ENCODE peak calls at places on chromosome 9, in nine cellular contexts. One of them, this sample, is unnamed.

GRCh38 chr9:98455957-98456621 is 200.6 kb upstream of the TBC1D2 start:
- DNase-seq in NCI-H345: no peak
- DNase-seq in caudate nucleus: no peak
- DNase-seq in activated gamma-delta T cell: no peak
- DNase-seq in OCI-M1: no peak
- DNase-seq in EH: peak; percentile 72
- DNase-seq in ovary: no peak
- DNase-seq in cardiac muscle cell: peak; percentile 59
- DNase-seq in effector memory CD4-positive, alpha-beta T cell: no peak
- DNase-seq in this sample: no peak

GRCh38 chr9:110900917-110901316 is 137.4 kb downstream of the LPAR1 start:
- DNase-seq in NCI-H345: no peak
- DNase-seq in caudate nucleus: no peak
- DNase-seq in activated gamma-delta T cell: no peak
- DNase-seq in OCI-M1: no peak
- DNase-seq in EH: peak; percentile 58
- DNase-seq in ovary: no peak
- DNase-seq in cardiac muscle cell: no peak
- DNase-seq in effector memory CD4-positive, alpha-beta T cell: no peak
- DNase-seq in this sample: no peak

GRCh38 chr9:22975921-22976320 is 529.3 kb downstream of the DMRTA1 start:
- DNase-seq in NCI-H345: no peak
- DNase-seq in caudate nucleus: no peak
- DNase-seq in activated gamma-delta T cell: no peak
- DNase-seq in OCI-M1: no peak
- DNase-seq in EH: no peak
- DNase-seq in ovary: no peak
- DNase-seq in cardiac muscle cell: no peak
- DNase-seq in effector memory CD4-positive, alpha-beta T cell: no peak
- DNase-seq in this sample: no peak

GRCh38 chr9:99073347-99073746 is 31.6 kb upstream of the TGFBR1 start:
- DNase-seq in NCI-H345: no peak
- DNase-seq in caudate nucleus: no peak
- DNase-seq in activated gamma-delta T cell: no peak
- DNase-seq in OCI-M1: no peak
- DNase-seq in EH: no peak
- DNase-seq in ovary: no peak
- DNase-seq in cardiac muscle cell: no peak
- DNase-seq in effector memory CD4-positive, alpha-beta T cell: no peak
- DNase-seq in this sample: no peak

GRCh38 chr9:90936380-90936779 is 134.8 kb downstream of the SYK start:
- DNase-seq in NCI-H345: no peak
- DNase-seq in caudate nucleus: no peak
- DNase-seq in activated gamma-delta T cell: no peak
- DNase-seq in OCI-M1: no peak
- DNase-seq in EH: no peak
- DNase-seq in ovary: no peak
- DNase-seq in cardiac muscle cell: no peak
- DNase-seq in effector memory CD4-positive, alpha-beta T cell: no peak
- DNase-seq in this sample: no peak

GRCh38 chr9:68733021-68733405 is 28.0 kb downstream of the PIP5K1B start:
- DNase-seq in NCI-H345: no peak
- DNase-seq in caudate nucleus: no peak
- DNase-seq in activated gamma-delta T cell: no peak
- DNase-seq in OCI-M1: no peak
- DNase-seq in EH: no peak
- DNase-seq in ovary: no peak
- DNase-seq in cardiac muscle cell: no peak
- DNase-seq in effector memory CD4-positive, alpha-beta T cell: no peak
- DNase-seq in this sample: no peak

GRCh38 chr9:19517202-19517942 is 108.6 kb downstream of the ACER2 start:
- DNase-seq in NCI-H345: no peak
- DNase-seq in caudate nucleus: no peak
- DNase-seq in activated gamma-delta T cell: no peak
- DNase-seq in OCI-M1: peak; percentile 47
- DNase-seq in EH: no peak
- DNase-seq in ovary: no peak
- DNase-seq in cardiac muscle cell: no peak
- DNase-seq in effector memory CD4-positive, alpha-beta T cell: no peak
- DNase-seq in this sample: no peak

GRCh38 chr9:93057024-93057702 is 1.3 kb upstream of the SUSD3 start:
- DNase-seq in NCI-H345: no peak
- DNase-seq in caudate nucleus: no peak
- DNase-seq in activated gamma-delta T cell: no peak
- DNase-seq in OCI-M1: no peak
- DNase-seq in EH: no peak
- DNase-seq in ovary: peak; percentile 61
- DNase-seq in cardiac muscle cell: no peak
- DNase-seq in effector memory CD4-positive, alpha-beta T cell: no peak
- DNase-seq in this sample: no peak

GRCh38 chr9:98410185-98410697 is 154.8 kb upstream of the TBC1D2 start:
- DNase-seq in NCI-H345: no peak
- DNase-seq in caudate nucleus: no peak
- DNase-seq in activated gamma-delta T cell: no peak
- DNase-seq in OCI-M1: peak; percentile 81
- DNase-seq in EH: peak; percentile 90
- DNase-seq in ovary: no peak
- DNase-seq in cardiac muscle cell: peak; percentile 92
- DNase-seq in effector memory CD4-positive, alpha-beta T cell: no peak
- DNase-seq in this sample: no peak

GRCh38 chr9:94164756-94165549 is 80.7 kb downstream of the PTPDC1 start:
- DNase-seq in NCI-H345: no peak
- DNase-seq in caudate nucleus: no peak
- DNase-seq in activated gamma-delta T cell: no peak
- DNase-seq in OCI-M1: no peak
- DNase-seq in EH: no peak
- DNase-seq in ovary: no peak
- DNase-seq in cardiac muscle cell: no peak
- DNase-seq in effector memory CD4-positive, alpha-beta T cell: no peak
- DNase-seq in this sample: no peak

GRCh38 chr9:91571036-91571435 is 147.4 kb upstream of the NFIL3 start:
- DNase-seq in NCI-H345: no peak
- DNase-seq in caudate nucleus: no peak
- DNase-seq in activated gamma-delta T cell: no peak
- DNase-seq in OCI-M1: no peak
- DNase-seq in EH: peak; percentile 8
- DNase-seq in ovary: no peak
- DNase-seq in cardiac muscle cell: peak; percentile 46
- DNase-seq in effector memory CD4-positive, alpha-beta T cell: no peak
- DNase-seq in this sample: no peak

GRCh38 chr9:14131353-14132088 is 182.4 kb downstream of the NFIB start:
- DNase-seq in NCI-H345: peak; percentile 75
- DNase-seq in caudate nucleus: no peak
- DNase-seq in activated gamma-delta T cell: no peak
- DNase-seq in OCI-M1: no peak
- DNase-seq in EH: no peak
- DNase-seq in ovary: no peak
- DNase-seq in cardiac muscle cell: no peak
- DNase-seq in effector memory CD4-positive, alpha-beta T cell: no peak
- DNase-seq in this sample: no peak

GRCh38 chr9:10613413-10613812 is 611 bp upstream of the PTPRD start:
- DNase-seq in NCI-H345: no peak
- DNase-seq in caudate nucleus: no peak
- DNase-seq in activated gamma-delta T cell: no peak
- DNase-seq in OCI-M1: no peak
- DNase-seq in EH: no peak
- DNase-seq in ovary: no peak
- DNase-seq in cardiac muscle cell: no peak
- DNase-seq in effector memory CD4-positive, alpha-beta T cell: no peak
- DNase-seq in this sample: no peak

GRCh38 chr9:36328798-36329411 is 70.7 kb upstream of the GNE start:
- DNase-seq in NCI-H345: peak; percentile 62
- DNase-seq in caudate nucleus: no peak
- DNase-seq in activated gamma-delta T cell: no peak
- DNase-seq in OCI-M1: peak; percentile 86
- DNase-seq in EH: peak; percentile 76
- DNase-seq in ovary: no peak
- DNase-seq in cardiac muscle cell: peak; percentile 84
- DNase-seq in effector memory CD4-positive, alpha-beta T cell: peak; percentile 27
- DNase-seq in this sample: no peak

GRCh38 chr9:127754099-127754760 is 19.1 kb upstream of the TOR2A start:
- DNase-seq in NCI-H345: peak; percentile 78
- DNase-seq in caudate nucleus: no peak
- DNase-seq in activated gamma-delta T cell: no peak
- DNase-seq in OCI-M1: no peak
- DNase-seq in EH: peak; percentile 37
- DNase-seq in ovary: no peak
- DNase-seq in cardiac muscle cell: no peak
- DNase-seq in effector memory CD4-positive, alpha-beta T cell: no peak
- DNase-seq in this sample: no peak

GRCh38 chr9:87650611-87651295 is 75.2 kb upstream of the CTSL start:
- DNase-seq in NCI-H345: no peak
- DNase-seq in caudate nucleus: no peak
- DNase-seq in activated gamma-delta T cell: no peak
- DNase-seq in OCI-M1: no peak
- DNase-seq in EH: no peak
- DNase-seq in ovary: no peak
- DNase-seq in cardiac muscle cell: peak; percentile 18
- DNase-seq in effector memory CD4-positive, alpha-beta T cell: no peak
- DNase-seq in this sample: no peak

GRCh38 chr9:2281803-2282185 is 266.6 kb downstream of the SMARCA2 start:
- DNase-seq in NCI-H345: no peak
- DNase-seq in caudate nucleus: no peak
- DNase-seq in activated gamma-delta T cell: no peak
- DNase-seq in OCI-M1: no peak
- DNase-seq in EH: peak; percentile 47
- DNase-seq in ovary: no peak
- DNase-seq in cardiac muscle cell: peak; percentile 48
- DNase-seq in effector memory CD4-positive, alpha-beta T cell: no peak
- DNase-seq in this sample: no peak

GRCh38 chr9:133995012-133995896 is 3.1 kb upstream of the VAV2 start:
- DNase-seq in NCI-H345: peak; percentile 37
- DNase-seq in caudate nucleus: no peak
- DNase-seq in activated gamma-delta T cell: no peak
- DNase-seq in OCI-M1: peak; percentile 31
- DNase-seq in EH: peak; percentile 33
- DNase-seq in ovary: no peak
- DNase-seq in cardiac muscle cell: no peak
- DNase-seq in effector memory CD4-positive, alpha-beta T cell: no peak
- DNase-seq in this sample: no peak

GRCh38 chr9:122398371-122398924 is 27.6 kb downstream of the PTGS1 start:
- DNase-seq in NCI-H345: no peak
- DNase-seq in caudate nucleus: no peak
- DNase-seq in activated gamma-delta T cell: no peak
- DNase-seq in OCI-M1: no peak
- DNase-seq in EH: no peak
- DNase-seq in ovary: no peak
- DNase-seq in cardiac muscle cell: peak; percentile 69
- DNase-seq in effector memory CD4-positive, alpha-beta T cell: no peak
- DNase-seq in this sample: no peak

GRCh38 chr9:121622842-121623203 is 28.6 kb upstream of the DAB2IP start:
- DNase-seq in NCI-H345: no peak
- DNase-seq in caudate nucleus: no peak
- DNase-seq in activated gamma-delta T cell: no peak
- DNase-seq in OCI-M1: no peak
- DNase-seq in EH: no peak
- DNase-seq in ovary: no peak
- DNase-seq in cardiac muscle cell: no peak
- DNase-seq in effector memory CD4-positive, alpha-beta T cell: no peak
- DNase-seq in this sample: no peak

This sample was measured in effector CD8-positive, alpha-beta T cell.